ENCODE peak calls at places on chromosomes 12 and 14, in seven cellular contexts. One of them, this sample, is unnamed.

GRCh38 chr14:89779707-89780106 is 174.8 kb downstream of the EFCAB11 start:
- DNase-seq in NT2/D1: no peak
- DNase-seq in endodermal cell: peak; percentile 75
- DNase-seq in endothelial cell of umbilical vein: no peak
- DNase-seq in mesenchymal stem cell: no peak
- DNase-seq in PC-3: no peak
- DNase-seq in astrocyte: no peak
- DNase-seq in this sample: no peak

GRCh38 chr14:54743382-54743781 is 159.2 kb downstream of the GCH1 start:
- DNase-seq in endodermal cell: no peak
- DNase-seq in PC-3: no peak
- DNase-seq in mesenchymal stem cell: peak; percentile 32
- DNase-seq in astrocyte: no peak
- DNase-seq in endothelial cell of umbilical vein: no peak
- DNase-seq in NT2/D1: no peak
- DNase-seq in this sample: no peak

GRCh38 chr12:67909091-67909531 is 80.1 kb upstream of the IFNG-AS1 start:
- DNase-seq in astrocyte: peak; percentile 94
- DNase-seq in PC-3: peak; percentile 82
- DNase-seq in endodermal cell: no peak
- DNase-seq in endothelial cell of umbilical vein: no peak
- DNase-seq in mesenchymal stem cell: peak; percentile 59
- DNase-seq in NT2/D1: no peak
- DNase-seq in this sample: peak; percentile 32

GRCh38 chr12:66716522-66716921 is 37.6 kb upstream of the GRIP1 start:
- DNase-seq in NT2/D1: no peak
- DNase-seq in endodermal cell: no peak
- DNase-seq in PC-3: no peak
- DNase-seq in endothelial cell of umbilical vein: no peak
- DNase-seq in mesenchymal stem cell: no peak
- DNase-seq in astrocyte: no peak
- DNase-seq in this sample: no peak

GRCh38 chr12:10227648-10228047 is 15.0 kb downstream of the GABARAPL1 start:
- DNase-seq in endothelial cell of umbilical vein: no peak
- DNase-seq in PC-3: no peak
- DNase-seq in NT2/D1: no peak
- DNase-seq in astrocyte: no peak
- DNase-seq in endodermal cell: no peak
- DNase-seq in mesenchymal stem cell: no peak
- DNase-seq in this sample: no peak

GRCh38 chr12:105357162-105357691 is 26.7 kb downstream of the C12orf75 start:
- DNase-seq in endothelial cell of umbilical vein: no peak
- DNase-seq in mesenchymal stem cell: peak; percentile 15
- DNase-seq in NT2/D1: no peak
- DNase-seq in PC-3: peak; percentile 42
- DNase-seq in astrocyte: peak; percentile 77
- DNase-seq in endodermal cell: no peak
- DNase-seq in this sample: no peak

GRCh38 chr12:6824085-6824800 is 2.6 kb downstream of the GPR162 start:
- DNase-seq in NT2/D1: no peak
- DNase-seq in endothelial cell of umbilical vein: no peak
- DNase-seq in mesenchymal stem cell: no peak
- DNase-seq in astrocyte: no peak
- DNase-seq in endodermal cell: no peak
- DNase-seq in PC-3: no peak
- DNase-seq in this sample: no peak

GRCh38 chr12:119699199-119699765 is 31.3 kb downstream of the PRKAB1 start:
- DNase-seq in PC-3: no peak
- DNase-seq in endothelial cell of umbilical vein: no peak
- DNase-seq in astrocyte: no peak
- DNase-seq in mesenchymal stem cell: no peak
- DNase-seq in endodermal cell: no peak
- DNase-seq in NT2/D1: no peak
- DNase-seq in this sample: no peak

GRCh38 chr12:89384050-89384749 is 31.9 kb upstream of the DUSP6 start:
- DNase-seq in PC-3: peak; percentile 75
- DNase-seq in mesenchymal stem cell: peak; percentile 73
- DNase-seq in endodermal cell: peak; percentile 85
- DNase-seq in astrocyte: peak; percentile 85
- DNase-seq in NT2/D1: peak; percentile 11
- DNase-seq in endothelial cell of umbilical vein: peak; percentile 55
- DNase-seq in this sample: peak; percentile 95

GRCh38 chr12:43969882-43970281 is 134.0 kb downstream of the TMEM117 start:
- DNase-seq in mesenchymal stem cell: no peak
- DNase-seq in PC-3: peak; percentile 75
- DNase-seq in NT2/D1: no peak
- DNase-seq in astrocyte: peak; percentile 44
- DNase-seq in endodermal cell: no peak
- DNase-seq in endothelial cell of umbilical vein: peak; percentile 6
- DNase-seq in this sample: peak; percentile 17

GRCh38 chr14:99604766-99605298 is 825 bp upstream of the CCDC85C start:
- DNase-seq in astrocyte: peak; percentile 14
- DNase-seq in endothelial cell of umbilical vein: peak; percentile 52
- DNase-seq in mesenchymal stem cell: peak; percentile 61
- DNase-seq in PC-3: peak; percentile 36
- DNase-seq in endodermal cell: no peak
- DNase-seq in NT2/D1: no peak
- DNase-seq in this sample: peak; percentile 75

GRCh38 chr14:26863736-26864135 is 265.9 kb upstream of the NOVA1 start:
- DNase-seq in endothelial cell of umbilical vein: peak; percentile 45
- DNase-seq in endodermal cell: no peak
- DNase-seq in NT2/D1: no peak
- DNase-seq in mesenchymal stem cell: peak; percentile 47
- DNase-seq in PC-3: peak; percentile 60
- DNase-seq in astrocyte: peak; percentile 66
- DNase-seq in this sample: no peak

GRCh38 chr12:52091061-52091460 is 11.6 kb downstream of the SMIM41 start:
- DNase-seq in endodermal cell: no peak
- DNase-seq in PC-3: no peak
- DNase-seq in mesenchymal stem cell: no peak
- DNase-seq in NT2/D1: no peak
- DNase-seq in astrocyte: no peak
- DNase-seq in endothelial cell of umbilical vein: no peak
- DNase-seq in this sample: no peak

GRCh38 chr12:124862768-124863408 is 776 bp downstream of the SCARB1 start:
- DNase-seq in endodermal cell: peak; percentile 77
- DNase-seq in PC-3: peak; percentile 47
- DNase-seq in NT2/D1: no peak
- DNase-seq in mesenchymal stem cell: peak; percentile 46
- DNase-seq in astrocyte: no peak
- DNase-seq in endothelial cell of umbilical vein: peak; percentile 15
- DNase-seq in this sample: peak; percentile 19

GRCh38 chr12:20695232-20695631 is at the start of gene SLCO1C1:
- DNase-seq in endodermal cell: peak; percentile 70
- DNase-seq in astrocyte: no peak
- DNase-seq in mesenchymal stem cell: no peak
- DNase-seq in endothelial cell of umbilical vein: no peak
- DNase-seq in PC-3: no peak
- DNase-seq in NT2/D1: peak; percentile 46
- DNase-seq in this sample: no peak

GRCh38 chr14:75198291-75198933 is 22.0 kb upstream of the TMED10 start:
- DNase-seq in mesenchymal stem cell: no peak
- DNase-seq in PC-3: no peak
- DNase-seq in endodermal cell: no peak
- DNase-seq in endothelial cell of umbilical vein: no peak
- DNase-seq in astrocyte: no peak
- DNase-seq in NT2/D1: no peak
- DNase-seq in this sample: no peak

GRCh38 chr12:80632835-80633234 is 74.6 kb upstream of the MYF6 start:
- DNase-seq in mesenchymal stem cell: no peak
- DNase-seq in astrocyte: no peak
- DNase-seq in endodermal cell: peak; percentile 93
- DNase-seq in NT2/D1: peak; percentile 61
- DNase-seq in PC-3: peak; percentile 35
- DNase-seq in endothelial cell of umbilical vein: no peak
- DNase-seq in this sample: peak; percentile 4

GRCh38 chr12:96233941-96234461 is 39.8 kb downstream of the ELK3 start:
- DNase-seq in mesenchymal stem cell: no peak
- DNase-seq in endothelial cell of umbilical vein: peak; percentile 56
- DNase-seq in PC-3: no peak
- DNase-seq in endodermal cell: peak; percentile 49
- DNase-seq in NT2/D1: no peak
- DNase-seq in astrocyte: peak; percentile 97
- DNase-seq in this sample: no peak

GRCh38 chr14:49999216-49999761 is 106.4 kb downstream of the ARF6 start:
- DNase-seq in NT2/D1: no peak
- DNase-seq in astrocyte: peak; percentile 86
- DNase-seq in mesenchymal stem cell: peak; percentile 96
- DNase-seq in PC-3: peak; percentile 92
- DNase-seq in endodermal cell: peak; percentile 79
- DNase-seq in endothelial cell of umbilical vein: peak; percentile 76
- DNase-seq in this sample: peak; percentile 86

GRCh38 chr14:79730911-79731310 is 480.4 kb downstream of the DIO2 start:
- DNase-seq in PC-3: no peak
- DNase-seq in NT2/D1: no peak
- DNase-seq in endodermal cell: no peak
- DNase-seq in endothelial cell of umbilical vein: no peak
- DNase-seq in astrocyte: peak; percentile 81
- DNase-seq in mesenchymal stem cell: no peak
- DNase-seq in this sample: no peak

GRCh38 chr12:15356831-15357456 is 34.6 kb downstream of the PTPRO start:
- DNase-seq in endothelial cell of umbilical vein: no peak
- DNase-seq in PC-3: no peak
- DNase-seq in astrocyte: no peak
- DNase-seq in mesenchymal stem cell: no peak
- DNase-seq in endodermal cell: peak; percentile 72
- DNase-seq in NT2/D1: no peak
- DNase-seq in this sample: no peak

GRCh38 chr12:85985996-85986395 is 111.9 kb downstream of the NTS start:
- DNase-seq in PC-3: peak; percentile 44
- DNase-seq in mesenchymal stem cell: no peak
- DNase-seq in endodermal cell: no peak
- DNase-seq in NT2/D1: no peak
- DNase-seq in astrocyte: no peak
- DNase-seq in endothelial cell of umbilical vein: no peak
- DNase-seq in this sample: no peak

GRCh38 chr12:114916124-114916523 is 232.1 kb upstream of the TBX3 start:
- DNase-seq in endothelial cell of umbilical vein: no peak
- DNase-seq in astrocyte: peak; percentile 62
- DNase-seq in NT2/D1: no peak
- DNase-seq in mesenchymal stem cell: peak; percentile 90
- DNase-seq in endodermal cell: peak; percentile 42
- DNase-seq in PC-3: peak; percentile 89
- DNase-seq in this sample: peak; percentile 38

GRCh38 chr14:46198676-46199075 is 452.9 kb downstream of the RPL10L start:
- DNase-seq in PC-3: no peak
- DNase-seq in NT2/D1: no peak
- DNase-seq in endodermal cell: no peak
- DNase-seq in astrocyte: no peak
- DNase-seq in mesenchymal stem cell: no peak
- DNase-seq in endothelial cell of umbilical vein: no peak
- DNase-seq in this sample: no peak

GRCh38 chr12:54935235-54935951 is 49.2 kb downstream of the TESPA1 start:
- DNase-seq in PC-3: peak; percentile 94
- DNase-seq in NT2/D1: no peak
- DNase-seq in endothelial cell of umbilical vein: peak; percentile 67
- DNase-seq in mesenchymal stem cell: peak; percentile 81
- DNase-seq in astrocyte: peak; percentile 96
- DNase-seq in endodermal cell: no peak
- DNase-seq in this sample: peak; percentile 68

GRCh38 chr12:115895247-115895646 is 382.2 kb downstream of the MED13L start:
- DNase-seq in PC-3: peak; percentile 36
- DNase-seq in mesenchymal stem cell: no peak
- DNase-seq in NT2/D1: no peak
- DNase-seq in endothelial cell of umbilical vein: no peak
- DNase-seq in astrocyte: no peak
- DNase-seq in endodermal cell: peak; percentile 82
- DNase-seq in this sample: no peak

GRCh38 chr12:69173358-69173757 is 66.0 kb upstream of the CPSF6 start:
- DNase-seq in PC-3: no peak
- DNase-seq in mesenchymal stem cell: no peak
- DNase-seq in NT2/D1: no peak
- DNase-seq in endodermal cell: peak; percentile 56
- DNase-seq in astrocyte: no peak
- DNase-seq in endothelial cell of umbilical vein: no peak
- DNase-seq in this sample: no peak

GRCh38 chr14:27573018-27573417 is 975.2 kb upstream of the NOVA1 start:
- DNase-seq in NT2/D1: no peak
- DNase-seq in mesenchymal stem cell: no peak
- DNase-seq in PC-3: no peak
- DNase-seq in astrocyte: no peak
- DNase-seq in endothelial cell of umbilical vein: no peak
- DNase-seq in endodermal cell: no peak
- DNase-seq in this sample: no peak

GRCh38 chr14:65334765-65335411 is 77.6 kb upstream of the FUT8 start:
- DNase-seq in NT2/D1: peak; percentile 70
- DNase-seq in PC-3: peak; percentile 83
- DNase-seq in endothelial cell of umbilical vein: no peak
- DNase-seq in mesenchymal stem cell: no peak
- DNase-seq in endodermal cell: peak; percentile 71
- DNase-seq in astrocyte: no peak
- DNase-seq in this sample: no peak

GRCh38 chr12:13288501-13288900 is 92.0 kb downstream of the EMP1 start:
- DNase-seq in mesenchymal stem cell: no peak
- DNase-seq in astrocyte: peak; percentile 16
- DNase-seq in endodermal cell: no peak
- DNase-seq in endothelial cell of umbilical vein: no peak
- DNase-seq in NT2/D1: no peak
- DNase-seq in PC-3: no peak
- DNase-seq in this sample: no peak

GRCh38 chr12:120797677-120798642 is 72.3 kb downstream of the ACADS start:
- DNase-seq in endodermal cell: no peak
- DNase-seq in astrocyte: no peak
- DNase-seq in mesenchymal stem cell: no peak
- DNase-seq in PC-3: peak; percentile 20
- DNase-seq in endothelial cell of umbilical vein: no peak
- DNase-seq in NT2/D1: no peak
- DNase-seq in this sample: no peak
- H3K9ac ChIP-seq in endodermal cell: no peak overlapping the region
- H3K9ac ChIP-seq in astrocyte: no peak overlapping the region
- H3K9ac ChIP-seq in mesenchymal stem cell: no peak overlapping the region
- H3K9ac ChIP-seq in PC-3: no peak overlapping the region
- H3K9ac ChIP-seq in endothelial cell of umbilical vein: no peak overlapping the region
- H3K9ac ChIP-seq in NT2/D1: no peak overlapping the region
- H3K9ac ChIP-seq in this sample: no peak overlapping the region

GRCh38 chr12:72295744-72296143 is 23.6 kb downstream of the TRHDE start:
- DNase-seq in NT2/D1: no peak
- DNase-seq in PC-3: peak; percentile 84
- DNase-seq in astrocyte: peak; percentile 86
- DNase-seq in endodermal cell: no peak
- DNase-seq in endothelial cell of umbilical vein: no peak
- DNase-seq in mesenchymal stem cell: peak; percentile 32
- DNase-seq in this sample: peak; percentile 32
- H3K4me3 ChIP-seq in NT2/D1: no peak overlapping the region
- H3K4me3 ChIP-seq in PC-3: peak overlapping the region; percentile 48
- H3K4me3 ChIP-seq in astrocyte: peak overlapping the region; percentile 43
- H3K4me3 ChIP-seq in endodermal cell: no peak overlapping the region
- H3K4me3 ChIP-seq in endothelial cell of umbilical vein: no peak overlapping the region
- H3K4me3 ChIP-seq in mesenchymal stem cell: no peak overlapping the region
- H3K4me3 ChIP-seq in this sample: no peak overlapping the region

GRCh38 chr12:108696111-108696995 is 35.0 kb downstream of the CORO1C start:
- DNase-seq in endodermal cell: no peak
- DNase-seq in NT2/D1: no peak
- DNase-seq in endothelial cell of umbilical vein: no peak
- DNase-seq in astrocyte: peak; percentile 100
- DNase-seq in PC-3: peak; percentile 96
- DNase-seq in mesenchymal stem cell: peak; percentile 97
- DNase-seq in this sample: peak; percentile 67
- H3K9ac ChIP-seq in endodermal cell: no peak overlapping the region
- H3K9ac ChIP-seq in NT2/D1: no peak overlapping the region
- H3K9ac ChIP-seq in endothelial cell of umbilical vein: no peak overlapping the region
- H3K9ac ChIP-seq in astrocyte: peak overlapping the region; percentile 90
- H3K9ac ChIP-seq in PC-3: peak overlapping the region; percentile 50
- H3K9ac ChIP-seq in mesenchymal stem cell: peak overlapping the region; percentile 89
- H3K9ac ChIP-seq in this sample: peak overlapping the region; percentile 10

GRCh38 chr14:104820669-104821228 is 19.8 kb downstream of the ZBTB42 start:
- DNase-seq in NT2/D1: no peak
- DNase-seq in PC-3: no peak
- DNase-seq in endodermal cell: peak; percentile 91
- DNase-seq in astrocyte: peak; percentile 51
- DNase-seq in endothelial cell of umbilical vein: peak; percentile 49
- DNase-seq in mesenchymal stem cell: peak; percentile 76
- DNase-seq in this sample: peak; percentile 60
- H3K4me3 ChIP-seq in NT2/D1: no peak overlapping the region
- H3K4me3 ChIP-seq in PC-3: no peak overlapping the region
- H3K4me3 ChIP-seq in endodermal cell: no peak overlapping the region
- H3K4me3 ChIP-seq in astrocyte: no peak overlapping the region
- H3K4me3 ChIP-seq in endothelial cell of umbilical vein: no peak overlapping the region
- H3K4me3 ChIP-seq in mesenchymal stem cell: no peak overlapping the region
- H3K4me3 ChIP-seq in this sample: no peak overlapping the region